ENCODE peak calls at places on chromosomes 13 and 19, in five cellular contexts. L is occipital lobe, T is psoas muscle, Q is GM06990, V is GM03348. P is an unnamed sample.

GRCh38 chr13:48853381-48854102 is 122.2 kb upstream of the FNDC3A start:
- DNase-seq in V (no peak), Q (no peak), T (no peak), L (no peak), P (no peak)

GRCh38 chr13:23956106-23956505 is 58.8 kb upstream of the C1QTNF9B start:
- DNase-seq in V (peak; percentile 36), T (no peak), L (no peak), Q (no peak), P (no peak)

GRCh38 chr13:111953546-111954178 is 113.3 kb upstream of the SOX1 start:
- DNase-seq in Q (no peak), L (no peak), T (no peak), V (no peak), P (no peak)

GRCh38 chr19:38952395-38953165 is 21.8 kb downstream of the MRPS12 start:
- DNase-seq in T (no peak), V (no peak), Q (no peak), L (no peak), P (no peak)

GRCh38 chr13:103156346-103156998 is 90.3 kb upstream of the SLC10A2 start:
- DNase-seq in Q (no peak), V (no peak), L (peak; percentile 40), T (no peak), P (no peak)

GRCh38 chr13:48160879-48161278 is 66.0 kb upstream of the MED4 start:
- DNase-seq in V (peak; percentile 48), L (no peak), Q (no peak), T (peak; percentile 66), P (peak; percentile 46)

GRCh38 chr13:23670793-23671192 is 100.6 kb downstream of the TNFRSF19 start:
- DNase-seq in Q (no peak), T (no peak), V (no peak), L (no peak), P (no peak)

GRCh38 chr19:29337029-29337428 is 124.1 kb upstream of the UQCRFS1 start:
- DNase-seq in Q (no peak), V (no peak), L (no peak), T (no peak), P (no peak)

GRCh38 chr19:33424181-33424580 is 50.7 kb downstream of the CEBPG start:
- DNase-seq in L (no peak), V (no peak), T (no peak), Q (no peak), P (no peak)

GRCh38 chr19:7272856-7273578 is 21.2 kb downstream of the INSR start:
- DNase-seq in L (no peak), V (peak; percentile 57), Q (peak; percentile 34), T (no peak), P (no peak)

GRCh38 chr13:98449273-98449672 is 127.6 kb downstream of the STK24 start:
- DNase-seq in Q (no peak), L (no peak), T (no peak), V (no peak), P (no peak)

GRCh38 chr19:46608581-46609345 is 7.6 kb downstream of the CALM3 start:
- DNase-seq in V (no peak), T (peak; percentile 27), L (no peak), Q (no peak), P (peak; percentile 26)

GRCh38 chr19:7326105-7326877 is 22.4 kb upstream of the ARHGEF18 start:
- DNase-seq in L (no peak), T (no peak), V (no peak), Q (no peak), P (no peak)

GRCh38 chr19:6215701-6216235 is 64.0 kb downstream of the MLLT1 start:
- DNase-seq in Q (no peak), V (no peak), L (no peak), T (peak; percentile 54), P (peak; percentile 43)

GRCh38 chr19:2634960-2635359 is 67.5 kb downstream of the GNG7 start:
- DNase-seq in V (no peak), T (no peak), L (no peak), Q (no peak), P (no peak)

GRCh38 chr19:54388001-54388802 is 23.5 kb upstream of the LAIR1 start:
- DNase-seq in L (no peak), T (no peak), V (peak; percentile 16), Q (peak; percentile 72), P (peak; percentile 60)

GRCh38 chr19:46783670-46784069 is 4.7 kb downstream of the SLC1A5 start:
- DNase-seq in L (no peak), V (no peak), Q (no peak), T (no peak), P (no peak)

GRCh38 chr19:56290104-56290503 is 17.6 kb downstream of the EDDM13 start:
- DNase-seq in Q (no peak), L (no peak), T (no peak), V (no peak), P (no peak)

GRCh38 chr19:7729831-7730285 is 2.1 kb downstream of the CLEC4G start:
- DNase-seq in T (no peak), L (no peak), Q (no peak), V (no peak), P (no peak)

GRCh38 chr13:25630327-25630726 is 258.6 kb downstream of the ATP8A2 start:
- DNase-seq in T (no peak), V (no peak), L (no peak), Q (no peak), P (no peak)

GRCh38 chr13:39037880-39038568 is at the start of the genes NHLRC3 and PROSER1:
- DNase-seq in T (peak; percentile 97), V (peak; percentile 90), Q (peak; percentile 89), L (peak; percentile 92), P (peak; percentile 94)

GRCh38 chr19:2923510-2923909 is 21.3 kb downstream of the ZNF77 start:
- DNase-seq in T (no peak), L (no peak), V (peak; percentile 72), Q (no peak), P (no peak)

GRCh38 chr13:31951215-31951678 is 80.3 kb upstream of the FRY start:
- DNase-seq in V (peak; percentile 22), T (peak; percentile 75), L (no peak), Q (peak; percentile 79), P (peak; percentile 81)

GRCh38 chr13:23505007-23505406 is 65.2 kb upstream of the TNFRSF19 start:
- DNase-seq in L (no peak), V (peak; percentile 52), T (no peak), Q (no peak), P (no peak)

GRCh38 chr19:54464624-54465266 is 1.2 kb upstream of the LENG9 start:
- DNase-seq in T (peak; percentile 94), V (peak; percentile 91), L (peak; percentile 77), Q (peak; percentile 93), P (peak; percentile 95)

GRCh38 chr13:49208619-49209018 is 11.5 kb upstream of the MLNR start:
- DNase-seq in Q (no peak), T (no peak), L (no peak), V (no peak), P (no peak)

GRCh38 chr19:27748551-27749152 is 1464.3 kb downstream of the UQCRFS1 start:
- DNase-seq in L (no peak), V (no peak), T (no peak), Q (no peak), P (no peak)

GRCh38 chr13:110677731-110678545 is 28.0 kb downstream of the CARS2 start:
- DNase-seq in T (no peak), Q (no peak), V (no peak), L (no peak), P (no peak)

GRCh38 chr13:98466634-98467236 is 110.2 kb downstream of the STK24 start:
- DNase-seq in L (no peak), Q (no peak), T (no peak), V (peak; percentile 58), P (no peak)

GRCh38 chr19:401836-402535 is 7.0 kb downstream of the C2CD4C start:
- DNase-seq in T (peak; percentile 47), Q (no peak), V (no peak), L (no peak), P (no peak)

GRCh38 chr19:29775575-29775900 is 36.3 kb upstream of the CCNE1 start:
- DNase-seq in T (no peak), Q (no peak), V (no peak), L (no peak), P (no peak)

GRCh38 chr19:51607077-51607476 is 23.1 kb downstream of the SIGLEC5 start:
- DNase-seq in V (no peak), Q (peak; percentile 81), T (no peak), L (no peak), P (no peak)

GRCh38 chr19:50415661-50416033 is 3.1 kb upstream of the SPIB start:
- DNase-seq in V (no peak), Q (peak; percentile 92), T (no peak), L (no peak), P (peak; percentile 59)

GRCh38 chr19:14073232-14073924 is 792 bp downstream of the MISP3 start:
- DNase-seq in V (peak; percentile 81), Q (peak; percentile 85), L (peak; percentile 60), T (peak; percentile 89), P (peak; percentile 87)

GRCh38 chr13:112940236-112940635 is 28.8 kb upstream of the MCF2L start:
- DNase-seq in T (no peak), V (no peak), Q (no peak), L (peak; percentile 54), P (no peak)

GRCh38 chr13:50783066-50783465 is 60.4 kb downstream of the DLEU7 start:
- DNase-seq in L (no peak), Q (no peak), V (no peak), T (no peak), P (no peak)